ENCODE peak calls at places on chromosomes 3 and 15, in four cellular contexts. One of them, this sample, is unnamed.

GRCh38 chr3:128487538-128487812 is 5.5 kb downstream of the GATA2 start:
- DNase-seq in GM12878: no peak
- DNase-seq in HepG2: no peak
- DNase-seq in K562: no peak
- DNase-seq in this sample: no peak

GRCh38 chr3:190229632-190230424 is 92.4 kb downstream of the CLDN1 start:
- DNase-seq in GM12878: no peak
- DNase-seq in HepG2: peak
- DNase-seq in K562: no peak
- DNase-seq in this sample: no peak

GRCh38 chr15:68265086-68265485 is 12.5 kb upstream of the FEM1B start:
- DNase-seq in GM12878: no peak
- DNase-seq in HepG2: no peak
- DNase-seq in K562: no peak
- DNase-seq in this sample: no peak

GRCh38 chr3:142315083-142315482 is 89.7 kb upstream of the GK5 start:
- DNase-seq in GM12878: no peak
- DNase-seq in HepG2: peak
- DNase-seq in K562: no peak
- DNase-seq in this sample: no peak

GRCh38 chr3:58670506-58671125 is 4.0 kb upstream of the FAM3D start:
- DNase-seq in GM12878: no peak
- DNase-seq in HepG2: no peak
- DNase-seq in K562: no peak
- DNase-seq in this sample: no peak

GRCh38 chr15:61141497-61142125 is 87.5 kb downstream of the RORA start:
- DNase-seq in GM12878: no peak
- DNase-seq in HepG2: no peak
- DNase-seq in K562: no peak
- DNase-seq in this sample: no peak

GRCh38 chr3:103437850-103438249 is 1003.0 kb downstream of the ZPLD1 start:
- DNase-seq in GM12878: no peak
- DNase-seq in HepG2: peak
- DNase-seq in K562: no peak
- DNase-seq in this sample: no peak

GRCh38 chr3:128573707-128574162 is 76.9 kb downstream of the RPN1 start:
- DNase-seq in GM12878: no peak
- DNase-seq in HepG2: no peak
- DNase-seq in K562: peak
- DNase-seq in this sample: no peak

GRCh38 chr15:55514414-55514850 is 6.4 kb upstream of the DNAAF4 start:
- DNase-seq in GM12878: no peak
- DNase-seq in HepG2: no peak
- DNase-seq in K562: no peak
- DNase-seq in this sample: no peak

GRCh38 chr3:67016522-67017080 is 18.5 kb downstream of the KBTBD8 start:
- DNase-seq in GM12878: no peak
- DNase-seq in HepG2: no peak
- DNase-seq in K562: no peak
- DNase-seq in this sample: no peak

GRCh38 chr3:112349557-112349956 is 16.6 kb downstream of the CD200 start:
- DNase-seq in GM12878: no peak
- DNase-seq in HepG2: no peak
- DNase-seq in K562: no peak
- DNase-seq in this sample: no peak

GRCh38 chr15:93068581-93069199 is 20.3 kb downstream of the RGMA start:
- DNase-seq in GM12878: no peak
- DNase-seq in HepG2: no peak
- DNase-seq in K562: no peak
- DNase-seq in this sample: no peak

GRCh38 chr3:62065985-62066693 is 307.2 kb downstream of the FEZF2 start:
- DNase-seq in GM12878: no peak
- DNase-seq in HepG2: no peak
- DNase-seq in K562: no peak
- DNase-seq in this sample: no peak

GRCh38 chr15:40343512-40343911 is 2.8 kb upstream of the CCDC9B start:
- DNase-seq in GM12878: no peak
- DNase-seq in HepG2: peak
- DNase-seq in K562: no peak
- DNase-seq in this sample: no peak

GRCh38 chr15:79051941-79052731 is 38.4 kb downstream of the RASGRF1 start:
- DNase-seq in GM12878: no peak
- DNase-seq in HepG2: no peak
- DNase-seq in K562: no peak
- DNase-seq in this sample: no peak

GRCh38 chr15:64930019-64930652 is 18.4 kb downstream of the ANKDD1A start:
- DNase-seq in GM12878: peak
- DNase-seq in HepG2: no peak
- DNase-seq in K562: no peak
- DNase-seq in this sample: no peak

GRCh38 chr3:107542665-107543064 is 19.9 kb downstream of the BBX start:
- DNase-seq in GM12878: no peak
- DNase-seq in HepG2: no peak
- DNase-seq in K562: no peak
- DNase-seq in this sample: no peak

GRCh38 chr3:186644683-186645082 is 4.5 kb downstream of the FETUB start:
- DNase-seq in GM12878: no peak
- DNase-seq in HepG2: no peak
- DNase-seq in K562: no peak
- DNase-seq in this sample: no peak

GRCh38 chr15:47987908-47988532 is 132.8 kb upstream of the SLC24A5 start:
- DNase-seq in GM12878: peak
- DNase-seq in HepG2: peak
- DNase-seq in K562: no peak
- DNase-seq in this sample: no peak

GRCh38 chr15:76180321-76180720 is 120.5 kb downstream of the TMEM266 start:
- DNase-seq in GM12878: no peak
- DNase-seq in HepG2: no peak
- DNase-seq in K562: no peak
- DNase-seq in this sample: no peak

GRCh38 chr3:112647122-112647521 is 6.2 kb upstream of the CCDC80 start:
- DNase-seq in GM12878: no peak
- DNase-seq in HepG2: peak
- DNase-seq in K562: no peak
- DNase-seq in this sample: no peak

GRCh38 chr15:65330934-65331645 is 26.6 kb downstream of the RNU5B-1 start:
- DNase-seq in GM12878: no peak
- DNase-seq in HepG2: no peak
- DNase-seq in K562: no peak
- DNase-seq in this sample: no peak

GRCh38 chr3:171415070-171415469 is 45.1 kb downstream of the TNIK start:
- DNase-seq in GM12878: no peak
- DNase-seq in HepG2: no peak
- DNase-seq in K562: no peak
- DNase-seq in this sample: no peak

GRCh38 chr3:30657914-30658313 is 51.5 kb downstream of the TGFBR2 start:
- DNase-seq in GM12878: no peak
- DNase-seq in HepG2: no peak
- DNase-seq in K562: no peak
- DNase-seq in this sample: no peak

GRCh38 chr3:30659270-30660127 is 53.1 kb downstream of the TGFBR2 start:
- DNase-seq in GM12878: no peak
- DNase-seq in HepG2: peak
- DNase-seq in K562: no peak
- DNase-seq in this sample: no peak

GRCh38 chr3:30660128-30660525 is 53.7 kb downstream of the TGFBR2 start:
- DNase-seq in GM12878: no peak
- DNase-seq in HepG2: no peak
- DNase-seq in K562: no peak
- DNase-seq in this sample: no peak

GRCh38 chr3:30656624-30657141 is 50.3 kb downstream of the TGFBR2 start:
- DNase-seq in GM12878: no peak
- DNase-seq in HepG2: no peak
- DNase-seq in K562: no peak
- DNase-seq in this sample: no peak

GRCh38 chr3:30658328-30659052 is 52.1 kb downstream of the TGFBR2 start:
- DNase-seq in GM12878: peak
- DNase-seq in HepG2: peak
- DNase-seq in K562: no peak
- DNase-seq in this sample: no peak
- TF ChIP-seq ATF3 in GM12878: no peak
- TF ChIP-seq ATF3 in HepG2: no peak
- TF ChIP-seq ATF3 in K562: no peak
- TF ChIP-seq ATF3 in this sample: no peak

GRCh38 chr3:10933470-10933957 is 59.0 kb upstream of the SLC6A1 start:
- DNase-seq in GM12878: no peak
- DNase-seq in HepG2: no peak
- DNase-seq in K562: no peak
- DNase-seq in this sample: no peak

GRCh38 chr3:10933958-10934481 is 58.5 kb upstream of the SLC6A1 start:
- DNase-seq in GM12878: no peak
- DNase-seq in HepG2: no peak
- DNase-seq in K562: no peak
- DNase-seq in this sample: no peak

GRCh38 chr3:10936686-10937085 is 55.9 kb upstream of the SLC6A1 start:
- DNase-seq in GM12878: no peak
- DNase-seq in HepG2: no peak
- DNase-seq in K562: no peak
- DNase-seq in this sample: no peak

GRCh38 chr3:10935846-10936631 is 56.5 kb upstream of the SLC6A1 start:
- DNase-seq in GM12878: no peak
- DNase-seq in HepG2: no peak
- DNase-seq in K562: no peak
- DNase-seq in this sample: no peak

DNA sequence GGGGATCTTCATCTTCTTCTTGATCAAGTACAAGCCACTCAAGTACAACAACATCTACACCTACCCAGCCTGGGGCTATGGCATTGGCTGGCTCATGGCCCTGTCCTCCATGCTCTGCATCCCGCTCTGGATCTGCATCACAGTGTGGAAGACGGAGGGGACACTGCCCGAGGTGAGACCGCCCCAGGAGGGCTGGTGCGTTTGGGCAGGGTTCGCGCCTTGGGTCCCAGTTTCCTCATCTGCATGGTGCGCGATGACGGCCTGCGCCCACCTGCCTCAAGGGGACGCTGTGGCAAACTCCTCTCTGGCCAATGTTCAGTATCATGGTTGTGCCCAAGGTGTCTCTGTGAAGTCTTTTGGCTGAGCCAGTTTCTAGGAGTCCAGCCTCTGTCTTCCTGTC is 57.5 kb upstream of the SLC6A1 start:
- DNase-seq in GM12878: no peak
- DNase-seq in HepG2: no peak
- DNase-seq in K562: no peak
- DNase-seq in this sample: no peak
- TF ChIP-seq TCF7 in GM12878: no peak
- TF ChIP-seq TCF7 in HepG2: no peak
- TF ChIP-seq TCF7 in K562: no peak
- TF ChIP-seq TCF7 in this sample: no peak

GRCh38 chr15:87508086-87508485 is 748.5 kb downstream of the NTRK3 start:
- DNase-seq in GM12878: no peak
- DNase-seq in HepG2: no peak
- DNase-seq in K562: no peak
- DNase-seq in this sample: no peak

GRCh38 chr15:87496795-87497194 is 759.7 kb downstream of the NTRK3 start:
- DNase-seq in GM12878: no peak
- DNase-seq in HepG2: no peak
- DNase-seq in K562: no peak
- DNase-seq in this sample: no peak

GRCh38 chr15:87500240-87500639 is 756.3 kb downstream of the NTRK3 start:
- DNase-seq in GM12878: no peak
- DNase-seq in HepG2: no peak
- DNase-seq in K562: no peak
- DNase-seq in this sample: peak

GRCh38 chr15:87498545-87498944 is 758.0 kb downstream of the NTRK3 start:
- DNase-seq in GM12878: no peak
- DNase-seq in HepG2: no peak
- DNase-seq in K562: no peak
- DNase-seq in this sample: no peak

GRCh38 chr15:87502173-87502572 is 754.4 kb downstream of the NTRK3 start:
- DNase-seq in GM12878: no peak
- DNase-seq in HepG2: no peak
- DNase-seq in K562: no peak
- DNase-seq in this sample: no peak
- TF ChIP-seq ATF3 in GM12878: no peak
- TF ChIP-seq ATF3 in HepG2: no peak
- TF ChIP-seq ATF3 in K562: no peak
- TF ChIP-seq ATF3 in this sample: no peak

GRCh38 chr3:188416041-188416440 is 262.1 kb downstream of the LPP start:
- DNase-seq in GM12878: no peak
- DNase-seq in HepG2: no peak
- DNase-seq in K562: no peak
- DNase-seq in this sample: no peak

GRCh38 chr3:188417329-188417728 is 263.4 kb downstream of the LPP start:
- DNase-seq in GM12878: no peak
- DNase-seq in HepG2: no peak
- DNase-seq in K562: no peak
- DNase-seq in this sample: no peak

GRCh38 chr3:188421836-188422540 is 268.0 kb downstream of the LPP start:
- DNase-seq in GM12878: peak
- DNase-seq in HepG2: no peak
- DNase-seq in K562: no peak
- DNase-seq in this sample: no peak

DNA sequence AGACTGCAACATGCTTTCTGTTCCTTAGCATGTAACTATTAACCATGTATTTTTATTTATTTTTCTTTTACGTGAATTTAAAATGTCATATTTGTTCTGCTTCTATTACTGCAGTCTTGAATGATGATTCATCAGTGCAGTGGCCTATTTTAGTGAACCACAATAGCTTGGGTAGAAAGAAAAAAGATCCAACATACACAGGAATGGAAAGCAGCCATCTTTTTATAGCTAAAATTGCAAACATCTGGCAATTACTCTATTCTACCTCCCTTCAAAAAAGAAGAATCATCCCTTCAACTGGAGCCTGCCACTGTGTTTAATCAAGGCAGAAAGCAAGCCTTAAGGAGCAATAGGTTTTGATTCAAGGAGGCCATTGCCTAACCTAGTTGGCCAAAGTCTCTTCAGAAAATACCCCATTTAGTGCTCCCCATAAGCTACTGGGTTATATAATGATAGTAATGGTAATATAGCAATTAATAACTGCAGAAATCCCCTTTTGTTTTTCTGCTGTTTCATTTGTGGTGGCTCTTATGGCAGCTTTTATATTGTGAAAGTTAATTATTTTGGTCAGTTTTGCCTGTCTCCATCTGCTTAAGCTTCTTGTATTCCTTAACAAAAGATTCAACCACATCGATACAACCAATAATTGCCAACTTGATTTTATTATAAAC is 267.3 kb downstream of the LPP start:
- DNase-seq in GM12878: no peak
- DNase-seq in HepG2: no peak
- DNase-seq in K562: no peak
- DNase-seq in this sample: no peak
- TF ChIP-seq TCF7 in GM12878: no peak
- TF ChIP-seq TCF7 in HepG2: no peak
- TF ChIP-seq TCF7 in K562: no peak
- TF ChIP-seq TCF7 in this sample: no peak